ENCODE peak calls at places on chromosomes 6 and 20, in ten cellular contexts. One of them, this sample, is unnamed.

GRCh38 chr20:37225146-37225545 is 36.5 kb downstream of the GHRH start:
- DNase-seq in DMS153: no peak
- DNase-seq in MM.1S: no peak
- DNase-seq in GM03348: no peak
- DNase-seq in head of caudate nucleus: no peak
- DNase-seq in KG1: no peak
- DNase-seq in H1: no peak
- DNase-seq in non-pigmented ciliary epithelial cell: no peak
- DNase-seq in PC-9: no peak
- DNase-seq in hippocampal formation: no peak
- DNase-seq in this sample: no peak

GRCh38 chr6:125285353-125285752 is 16.4 kb downstream of the HDDC2 start:
- DNase-seq in DMS153: no peak
- DNase-seq in MM.1S: no peak
- DNase-seq in GM03348: no peak
- DNase-seq in head of caudate nucleus: no peak
- DNase-seq in KG1: no peak
- DNase-seq in H1: no peak
- DNase-seq in non-pigmented ciliary epithelial cell: no peak
- DNase-seq in PC-9: no peak
- DNase-seq in hippocampal formation: no peak
- DNase-seq in this sample: no peak

GRCh38 chr20:10090588-10091166 is 55.9 kb downstream of the ANKEF1 start:
- DNase-seq in DMS153: peak
- DNase-seq in MM.1S: peak
- DNase-seq in GM03348: peak
- DNase-seq in head of caudate nucleus: peak
- DNase-seq in KG1: no peak
- DNase-seq in H1: no peak
- DNase-seq in non-pigmented ciliary epithelial cell: no peak
- DNase-seq in PC-9: peak
- DNase-seq in hippocampal formation: peak
- DNase-seq in this sample: peak

GRCh38 chr6:144027927-144028587 is 20.0 kb upstream of the PLAGL1 start:
- DNase-seq in DMS153: no peak
- DNase-seq in MM.1S: no peak
- DNase-seq in GM03348: no peak
- DNase-seq in head of caudate nucleus: no peak
- DNase-seq in KG1: no peak
- DNase-seq in H1: no peak
- DNase-seq in non-pigmented ciliary epithelial cell: no peak
- DNase-seq in PC-9: no peak
- DNase-seq in hippocampal formation: no peak
- DNase-seq in this sample: no peak

GRCh38 chr6:54099201-54099600 is 12.0 kb upstream of the MLIP start:
- DNase-seq in DMS153: no peak
- DNase-seq in MM.1S: no peak
- DNase-seq in GM03348: no peak
- DNase-seq in head of caudate nucleus: no peak
- DNase-seq in KG1: no peak
- DNase-seq in H1: no peak
- DNase-seq in non-pigmented ciliary epithelial cell: no peak
- DNase-seq in PC-9: no peak
- DNase-seq in hippocampal formation: no peak
- DNase-seq in this sample: no peak

GRCh38 chr6:164322533-164322932 is 908.0 kb downstream of the QKI start:
- DNase-seq in DMS153: no peak
- DNase-seq in MM.1S: no peak
- DNase-seq in GM03348: peak
- DNase-seq in head of caudate nucleus: no peak
- DNase-seq in KG1: no peak
- DNase-seq in H1: no peak
- DNase-seq in non-pigmented ciliary epithelial cell: peak
- DNase-seq in PC-9: no peak
- DNase-seq in hippocampal formation: no peak
- DNase-seq in this sample: no peak

GRCh38 chr6:43846556-43846955 is 76.5 kb downstream of the VEGFA start:
- DNase-seq in DMS153: no peak
- DNase-seq in MM.1S: no peak
- DNase-seq in GM03348: no peak
- DNase-seq in head of caudate nucleus: no peak
- DNase-seq in KG1: no peak
- DNase-seq in H1: no peak
- DNase-seq in non-pigmented ciliary epithelial cell: no peak
- DNase-seq in PC-9: no peak
- DNase-seq in hippocampal formation: no peak
- DNase-seq in this sample: no peak

GRCh38 chr6:57267586-57268293 is 45.6 kb upstream of the RAB23 start:
- DNase-seq in DMS153: peak
- DNase-seq in MM.1S: peak
- DNase-seq in GM03348: peak
- DNase-seq in head of caudate nucleus: no peak
- DNase-seq in KG1: peak
- DNase-seq in H1: peak
- DNase-seq in non-pigmented ciliary epithelial cell: peak
- DNase-seq in PC-9: peak
- DNase-seq in hippocampal formation: no peak
- DNase-seq in this sample: peak

GRCh38 chr6:6711832-6712231 is 123.3 kb downstream of the LY86 start:
- DNase-seq in DMS153: no peak
- DNase-seq in MM.1S: no peak
- DNase-seq in GM03348: no peak
- DNase-seq in head of caudate nucleus: no peak
- DNase-seq in KG1: peak
- DNase-seq in H1: no peak
- DNase-seq in non-pigmented ciliary epithelial cell: no peak
- DNase-seq in PC-9: no peak
- DNase-seq in hippocampal formation: no peak
- DNase-seq in this sample: peak

GRCh38 chr6:27829453-27830211 is 82.6 kb downstream of the OR2B2 start:
- DNase-seq in DMS153: no peak
- DNase-seq in MM.1S: no peak
- DNase-seq in GM03348: no peak
- DNase-seq in head of caudate nucleus: no peak
- DNase-seq in KG1: no peak
- DNase-seq in H1: no peak
- DNase-seq in non-pigmented ciliary epithelial cell: no peak
- DNase-seq in PC-9: no peak
- DNase-seq in hippocampal formation: no peak
- DNase-seq in this sample: peak

GRCh38 chr6:16432075-16433032 is 194.0 kb downstream of the GMPR start:
- DNase-seq in DMS153: no peak
- DNase-seq in MM.1S: no peak
- DNase-seq in GM03348: peak
- DNase-seq in head of caudate nucleus: no peak
- DNase-seq in KG1: no peak
- DNase-seq in H1: no peak
- DNase-seq in non-pigmented ciliary epithelial cell: no peak
- DNase-seq in PC-9: no peak
- DNase-seq in hippocampal formation: no peak
- DNase-seq in this sample: peak

GRCh38 chr20:2585811-2586210 is 49.4 kb downstream of the TMC2 start:
- DNase-seq in DMS153: no peak
- DNase-seq in MM.1S: no peak
- DNase-seq in GM03348: peak
- DNase-seq in head of caudate nucleus: no peak
- DNase-seq in KG1: no peak
- DNase-seq in H1: peak
- DNase-seq in non-pigmented ciliary epithelial cell: peak
- DNase-seq in PC-9: no peak
- DNase-seq in hippocampal formation: no peak
- DNase-seq in this sample: no peak

GRCh38 chr20:24962182-24962492 is 13.1 kb downstream of the CST7 start:
- DNase-seq in DMS153: no peak
- DNase-seq in MM.1S: no peak
- DNase-seq in GM03348: no peak
- DNase-seq in head of caudate nucleus: no peak
- DNase-seq in KG1: no peak
- DNase-seq in H1: no peak
- DNase-seq in non-pigmented ciliary epithelial cell: no peak
- DNase-seq in PC-9: no peak
- DNase-seq in hippocampal formation: no peak
- DNase-seq in this sample: no peak

GRCh38 chr6:113392551-113393055 is 464.5 kb upstream of the MARCKS start:
- DNase-seq in DMS153: no peak
- DNase-seq in MM.1S: no peak
- DNase-seq in GM03348: no peak
- DNase-seq in head of caudate nucleus: no peak
- DNase-seq in KG1: no peak
- DNase-seq in H1: no peak
- DNase-seq in non-pigmented ciliary epithelial cell: no peak
- DNase-seq in PC-9: no peak
- DNase-seq in hippocampal formation: no peak
- DNase-seq in this sample: no peak

GRCh38 chr20:47280228-47280627 is 76.3 kb downstream of the ZMYND8 start:
- DNase-seq in DMS153: no peak
- DNase-seq in MM.1S: no peak
- DNase-seq in GM03348: no peak
- DNase-seq in head of caudate nucleus: no peak
- DNase-seq in KG1: no peak
- DNase-seq in H1: no peak
- DNase-seq in non-pigmented ciliary epithelial cell: no peak
- DNase-seq in PC-9: no peak
- DNase-seq in hippocampal formation: no peak
- DNase-seq in this sample: no peak

GRCh38 chr6:33375143-33375649 is 16.4 kb upstream of the KIFC1 start:
- DNase-seq in DMS153: no peak
- DNase-seq in MM.1S: no peak
- DNase-seq in GM03348: peak
- DNase-seq in head of caudate nucleus: peak
- DNase-seq in KG1: no peak
- DNase-seq in H1: no peak
- DNase-seq in non-pigmented ciliary epithelial cell: peak
- DNase-seq in PC-9: peak
- DNase-seq in hippocampal formation: peak
- DNase-seq in this sample: no peak

GRCh38 chr6:166852484-166852975 is 103.8 kb downstream of the RNASET2 start:
- DNase-seq in DMS153: no peak
- DNase-seq in MM.1S: no peak
- DNase-seq in GM03348: no peak
- DNase-seq in head of caudate nucleus: no peak
- DNase-seq in KG1: no peak
- DNase-seq in H1: no peak
- DNase-seq in non-pigmented ciliary epithelial cell: no peak
- DNase-seq in PC-9: no peak
- DNase-seq in hippocampal formation: no peak
- DNase-seq in this sample: no peak

GRCh38 chr6:30325873-30326445 is 768 bp upstream of the TRIM39 start:
- DNase-seq in DMS153: peak
- DNase-seq in MM.1S: peak
- DNase-seq in GM03348: no peak
- DNase-seq in head of caudate nucleus: peak
- DNase-seq in KG1: peak
- DNase-seq in H1: peak
- DNase-seq in non-pigmented ciliary epithelial cell: no peak
- DNase-seq in PC-9: peak
- DNase-seq in hippocampal formation: no peak
- DNase-seq in this sample: peak

GRCh38 chr6:26097268-26097875 is 10.1 kb downstream of the HFE start:
- DNase-seq in DMS153: peak
- DNase-seq in MM.1S: peak
- DNase-seq in GM03348: peak
- DNase-seq in head of caudate nucleus: peak
- DNase-seq in KG1: peak
- DNase-seq in H1: peak
- DNase-seq in non-pigmented ciliary epithelial cell: peak
- DNase-seq in PC-9: peak
- DNase-seq in hippocampal formation: peak
- DNase-seq in this sample: peak

GRCh38 chr6:159819932-159820640 is 20.0 kb downstream of the PNLDC1 start:
- DNase-seq in DMS153: no peak
- DNase-seq in MM.1S: peak
- DNase-seq in GM03348: no peak
- DNase-seq in head of caudate nucleus: no peak
- DNase-seq in KG1: peak
- DNase-seq in H1: no peak
- DNase-seq in non-pigmented ciliary epithelial cell: no peak
- DNase-seq in PC-9: no peak
- DNase-seq in hippocampal formation: no peak
- DNase-seq in this sample: no peak

GRCh38 chr20:50121858-50122271 is 8.9 kb upstream of the UBE2V1 start:
- DNase-seq in DMS153: no peak
- DNase-seq in MM.1S: no peak
- DNase-seq in GM03348: peak
- DNase-seq in head of caudate nucleus: no peak
- DNase-seq in KG1: no peak
- DNase-seq in H1: no peak
- DNase-seq in non-pigmented ciliary epithelial cell: no peak
- DNase-seq in PC-9: no peak
- DNase-seq in hippocampal formation: no peak
- DNase-seq in this sample: peak

GRCh38 chr6:37628611-37629320 is 68.9 kb downstream of the MDGA1 start:
- DNase-seq in DMS153: no peak
- DNase-seq in MM.1S: no peak
- DNase-seq in GM03348: peak
- DNase-seq in head of caudate nucleus: no peak
- DNase-seq in KG1: no peak
- DNase-seq in H1: no peak
- DNase-seq in non-pigmented ciliary epithelial cell: no peak
- DNase-seq in PC-9: no peak
- DNase-seq in hippocampal formation: no peak
- DNase-seq in this sample: no peak

GRCh38 chr20:4117341-4117740 is 102.0 kb upstream of the RNF24 start:
- DNase-seq in DMS153: no peak
- DNase-seq in MM.1S: no peak
- DNase-seq in GM03348: no peak
- DNase-seq in head of caudate nucleus: no peak
- DNase-seq in KG1: no peak
- DNase-seq in H1: no peak
- DNase-seq in non-pigmented ciliary epithelial cell: no peak
- DNase-seq in PC-9: no peak
- DNase-seq in hippocampal formation: no peak
- DNase-seq in this sample: no peak

GRCh38 chr6:51271615-51272014 is 452.9 kb downstream of the TFAP2B start:
- DNase-seq in DMS153: no peak
- DNase-seq in MM.1S: no peak
- DNase-seq in GM03348: no peak
- DNase-seq in head of caudate nucleus: no peak
- DNase-seq in KG1: no peak
- DNase-seq in H1: no peak
- DNase-seq in non-pigmented ciliary epithelial cell: no peak
- DNase-seq in PC-9: no peak
- DNase-seq in hippocampal formation: no peak
- DNase-seq in this sample: no peak

GRCh38 chr20:6083926-6084325 is 30.1 kb upstream of the LRRN4 start:
- DNase-seq in DMS153: no peak
- DNase-seq in MM.1S: no peak
- DNase-seq in GM03348: no peak
- DNase-seq in head of caudate nucleus: no peak
- DNase-seq in KG1: no peak
- DNase-seq in H1: no peak
- DNase-seq in non-pigmented ciliary epithelial cell: no peak
- DNase-seq in PC-9: no peak
- DNase-seq in hippocampal formation: no peak
- DNase-seq in this sample: no peak

GRCh38 chr6:149043476-149044130 is 273.9 kb upstream of the TAB2 start:
- DNase-seq in DMS153: no peak
- DNase-seq in MM.1S: no peak
- DNase-seq in GM03348: no peak
- DNase-seq in head of caudate nucleus: no peak
- DNase-seq in KG1: no peak
- DNase-seq in H1: peak
- DNase-seq in non-pigmented ciliary epithelial cell: no peak
- DNase-seq in PC-9: peak
- DNase-seq in hippocampal formation: no peak
- DNase-seq in this sample: peak

GRCh38 chr6:124823240-124824105 is 138.8 kb upstream of the RNF217 start:
- DNase-seq in DMS153: no peak
- DNase-seq in MM.1S: no peak
- DNase-seq in GM03348: no peak
- DNase-seq in head of caudate nucleus: no peak
- DNase-seq in KG1: no peak
- DNase-seq in H1: no peak
- DNase-seq in non-pigmented ciliary epithelial cell: no peak
- DNase-seq in PC-9: no peak
- DNase-seq in hippocampal formation: no peak
- DNase-seq in this sample: no peak

GRCh38 chr20:39851459-39851858 is 837.6 kb downstream of the MAFB start:
- DNase-seq in DMS153: no peak
- DNase-seq in MM.1S: no peak
- DNase-seq in GM03348: peak
- DNase-seq in head of caudate nucleus: no peak
- DNase-seq in KG1: no peak
- DNase-seq in H1: no peak
- DNase-seq in non-pigmented ciliary epithelial cell: no peak
- DNase-seq in PC-9: no peak
- DNase-seq in hippocampal formation: no peak
- DNase-seq in this sample: no peak

This sample was measured in NAMALWA.